ENCODE peak calls at places on chromosomes 1 and 21, in six cellular contexts. K is CD8-positive, alpha-beta T cell; T is PC-9; Z is mammary epithelial cell; J is brain microvascular endothelial cell; G is H1. P is an unnamed sample.

GRCh38 chr1:2415801-2416208 is 3.4 kb upstream of the PEX10 start:
- DNase-seq in Z (no peak), J (no peak), T (no peak), G (no peak), K (peak; percentile 35), P (no peak)

GRCh38 chr1:218397752-218398339 is 52.7 kb downstream of the TGFB2 start:
- DNase-seq in Z (peak; percentile 79), J (peak; percentile 60), T (no peak), G (no peak), K (no peak), P (no peak)

GRCh38 chr1:204438628-204439027 is 27.0 kb upstream of the PPP1R15B start:
- DNase-seq in G (no peak), Z (peak; percentile 99), K (no peak), T (peak; percentile 77), J (peak; percentile 94), P (no peak)

GRCh38 chr1:25619101-25619890 is 2.7 kb downstream of the MAN1C1 start:
- DNase-seq in G (peak; percentile 87), T (no peak), Z (no peak), K (peak; percentile 34), J (no peak), P (no peak)

GRCh38 chr1:173920868-173921267 is 3.7 kb upstream of the SERPINC1 start:
- DNase-seq in K (no peak), Z (no peak), T (no peak), G (no peak), J (no peak), P (no peak)

GRCh38 chr1:201009967-201010645 is 13.4 kb downstream of the KIF21B start:
- DNase-seq in J (no peak), K (no peak), G (no peak), Z (no peak), T (no peak), P (no peak)

GRCh38 chr1:53576381-53576801 is 117.2 kb downstream of the DMRTB1 start:
- DNase-seq in G (no peak), J (no peak), T (no peak), Z (no peak), K (no peak), P (peak; percentile 22)

GRCh38 chr1:3453891-3454810 is at the start of gene ARHGEF16:
- DNase-seq in K (peak; percentile 14), T (peak; percentile 83), G (peak; percentile 88), J (peak; percentile 29), Z (peak; percentile 65), P (peak; percentile 95)

GRCh38 chr1:58933599-58933926 is 149.7 kb upstream of the JUN start:
- DNase-seq in G (no peak), T (no peak), J (peak; percentile 7), K (no peak), Z (no peak), P (no peak)

GRCh38 chr1:50491142-50491541 is 67.9 kb upstream of the DMRTA2 start:
- DNase-seq in J (no peak), G (no peak), Z (no peak), T (no peak), K (no peak), P (no peak)

GRCh38 chr1:6260961-6261614 is at the start of gene GPR153:
- DNase-seq in J (no peak), Z (peak; percentile 54), T (peak; percentile 32), G (peak; percentile 73), K (peak; percentile 16), P (peak; percentile 77)

GRCh38 chr1:149986486-149987296 is 23.8 kb downstream of the OTUD7B start:
- DNase-seq in Z (peak; percentile 61), G (no peak), K (no peak), T (no peak), J (peak; percentile 59), P (no peak)

GRCh38 chr1:237394263-237394662 is 352.3 kb downstream of the RYR2 start:
- DNase-seq in G (no peak), T (no peak), K (no peak), J (no peak), Z (peak; percentile 24), P (no peak)

DNA sequence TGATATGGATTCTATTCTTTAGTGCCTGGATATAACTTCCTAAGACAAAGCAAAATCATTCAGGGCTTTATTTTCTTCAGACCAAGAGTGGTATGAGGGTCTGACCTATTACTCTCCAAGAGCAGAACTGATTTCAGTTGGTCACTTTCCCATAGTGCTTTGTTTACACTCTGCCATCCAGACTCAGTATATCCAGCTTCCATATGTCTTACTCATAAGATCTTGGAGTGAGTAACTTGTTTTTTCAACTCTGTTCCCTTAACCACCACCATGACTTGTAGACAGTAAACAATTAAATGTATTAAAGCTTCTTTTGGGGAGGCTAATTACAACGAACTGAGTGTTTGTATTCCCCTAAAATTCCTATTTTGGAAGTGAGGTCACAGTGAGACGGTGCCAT is 83.4 kb downstream of the USP24 start:
- DNase-seq in J (peak; percentile 66), G (no peak), K (no peak), T (no peak), Z (peak; percentile 24), P (no peak)
- H3K36me3 ChIP-seq in J (peaks cover 40% of the 10 kb centered on the region), G (peaks cover 75% of the 10 kb centered on the region), K (peaks cover 69% of the 10 kb centered on the region), T (peaks cover 68% of the 10 kb centered on the region), Z (peaks cover 20% of the 10 kb centered on the region), P (peaks cover 92% of the 10 kb centered on the region)

DNA sequence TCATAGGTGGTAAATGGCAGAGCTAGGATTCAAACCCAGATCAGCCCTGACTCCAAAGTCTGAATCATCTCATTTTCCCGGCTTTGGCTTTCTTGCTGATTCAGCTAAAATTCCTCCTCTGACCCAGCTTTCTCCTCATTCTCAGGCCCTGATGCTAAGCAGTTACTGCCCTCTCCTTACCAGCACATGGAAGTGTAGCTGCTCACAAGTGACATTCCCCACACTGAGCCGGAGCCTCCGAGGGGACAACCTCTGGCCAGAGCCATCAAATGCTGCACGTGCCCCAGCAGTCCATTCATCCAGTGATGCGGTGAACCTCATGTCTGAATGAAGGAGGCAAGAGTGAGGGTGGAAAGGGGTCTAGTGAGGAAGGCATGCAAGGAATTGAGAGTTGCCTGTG is 11.1 kb downstream of the ITGA10 start:
- DNase-seq in K (no peak), J (no peak), G (no peak), Z (no peak), T (no peak), P (peak; percentile 44)
- TF ChIP-seq CTCF in K (no peak), J (no peak), G (no peak), Z (no peak), T (no peak), P (no peak)

GRCh38 chr1:18653375-18653774 is 22.7 kb downstream of the PAX7 start:
- DNase-seq in J (no peak), Z (no peak), G (no peak), T (no peak), K (no peak), P (no peak)

GRCh38 chr1:18651727-18652126 is 21.1 kb downstream of the PAX7 start:
- DNase-seq in J (no peak), T (no peak), G (peak; percentile 68), Z (no peak), K (no peak), P (no peak)

GRCh38 chr1:18654599-18654998 is 24.0 kb downstream of the PAX7 start:
- DNase-seq in T (no peak), J (no peak), Z (no peak), K (no peak), G (no peak), P (no peak)

GRCh38 chr1:18653922-18654321 is 23.3 kb downstream of the PAX7 start:
- DNase-seq in T (no peak), J (no peak), K (no peak), Z (no peak), G (peak; percentile 48), P (no peak)

DNA sequence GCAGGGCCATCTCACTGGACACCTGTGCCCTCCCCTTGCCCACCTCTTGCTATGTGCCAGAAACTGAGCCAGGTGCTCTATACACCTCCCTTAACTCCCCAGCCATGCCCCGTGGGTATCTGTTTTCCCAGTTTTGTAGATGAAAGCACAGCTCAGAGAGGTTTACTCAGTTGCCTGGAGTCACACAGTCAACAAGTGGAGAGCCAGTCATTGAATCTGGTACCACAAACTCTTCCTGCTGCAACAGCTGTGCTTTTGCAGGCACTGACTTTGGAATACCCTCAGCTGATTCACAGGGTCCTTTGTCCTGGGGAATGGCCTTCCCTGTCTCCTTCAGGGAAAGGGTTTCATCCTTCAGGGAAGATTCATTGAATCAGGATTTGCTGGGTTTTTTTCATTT is 22.1 kb downstream of the PAX7 start:
- DNase-seq in K (no peak), G (no peak), J (no peak), T (no peak), Z (no peak), P (no peak)
- H3K27me3 ChIP-seq in K (peaks cover 7% of the 10 kb centered on the region), G (peaks cover 91% of the 10 kb centered on the region), J (peaks cover 44% of the 10 kb centered on the region), T (no peaks in the 10 kb centered on the region), Z (peaks cover 15% of the 10 kb centered on the region), P (peaks cover 85% of the 10 kb centered on the region)

GRCh38 chr21:46538262-46538661 is 66.6 kb downstream of the S100B start:
- DNase-seq in T (no peak), K (no peak), J (no peak), G (no peak), Z (no peak), P (no peak)
- H3K36me3 ChIP-seq in T (no peaks in the 10 kb centered on the region), K (peaks cover 21% of the 10 kb centered on the region), J (peaks cover 54% of the 10 kb centered on the region), G (peaks cover 20% of the 10 kb centered on the region), Z (peaks cover 24% of the 10 kb centered on the region), P (peaks cover 92% of the 10 kb centered on the region)

DNA sequence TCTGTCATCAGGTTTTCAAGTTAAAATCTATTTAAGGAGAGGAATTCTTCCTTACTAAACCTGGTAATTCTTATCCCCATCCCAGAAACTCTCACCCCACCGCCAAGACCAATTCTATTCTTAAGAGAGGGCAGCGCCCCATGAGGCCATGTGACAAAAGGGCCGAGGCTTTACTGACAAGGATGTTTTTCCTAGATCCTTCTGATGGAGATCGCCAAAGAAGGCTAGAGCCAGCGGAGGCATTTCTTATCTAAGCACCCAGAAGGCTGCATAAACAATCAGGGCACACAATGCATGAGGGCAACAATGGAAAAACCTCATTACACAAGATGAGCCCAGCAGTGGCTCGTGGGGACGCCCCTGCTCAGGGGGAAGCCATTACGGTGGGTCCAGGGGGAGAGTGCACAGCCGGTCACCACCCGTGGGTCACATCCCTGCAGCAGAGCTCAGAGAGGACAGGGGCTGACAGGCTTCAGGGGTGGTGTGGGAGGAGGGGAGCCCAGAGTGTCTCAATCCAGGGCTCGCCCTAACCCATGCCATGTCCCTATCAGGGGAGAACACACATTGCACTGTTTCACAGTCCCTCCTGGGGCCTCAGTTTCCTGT is 88.7 kb downstream of the ITPKB start:
- DNase-seq in K (no peak), J (no peak), T (no peak), Z (no peak), G (no peak), P (no peak)
- TF ChIP-seq CTCF in K (no peak), J (peak; percentile 19), T (no peak), Z (no peak), G (peak; percentile 13), P (no peak)